ENCODE peak calls at places on chromosomes 13 and 19, in six cellular contexts. L is H1, B is mesenchymal stem cell, H is IMR-90, E is trophoblast cell, Y is mesendoderm. V is an unnamed sample. For H3K36me3, the result is how much of the 10 kb centered on the place peaks cover.

GRCh38 chr13:50519866-50520265 is 323.6 kb downstream of the DLEU7 start:
- DNase-seq in H (no peak), E (no peak), B (no peak), Y (no peak), L (no peak), V (no peak)

GRCh38 chr19:49881186-49881585 is 3.7 kb downstream of the TBC1D17 start:
- DNase-seq in Y (no peak), L (no peak), H (no peak), E (no peak), B (no peak), V (no peak)

GRCh38 chr13:25249001-25249543 is 38.2 kb downstream of the MTMR6 start:
- DNase-seq in Y (peak), L (no peak), B (peak), H (peak), E (peak), V (no peak)

GRCh38 chr13:94480672-94481145 is 1.2 kb upstream of the DCT start:
- DNase-seq in E (no peak), Y (no peak), L (no peak), B (peak), H (peak), V (no peak)

GRCh38 chr13:105569816-105570215 is 965.6 kb downstream of the EFNB2 start:
- DNase-seq in H (no peak), Y (no peak), E (no peak), L (no peak), B (no peak), V (no peak)

GRCh38 chr13:67438465-67438864 is 208.3 kb upstream of the PCDH9 start:
- DNase-seq in L (no peak), E (no peak), B (no peak), Y (peak), H (no peak), V (peak)

GRCh38 chr13:77476456-77476855 is 59.0 kb upstream of the SCEL start:
- DNase-seq in Y (no peak), H (no peak), L (no peak), E (no peak), B (no peak), V (no peak)

GRCh38 chr13:48155850-48156249 is 60.9 kb upstream of the MED4 start:
- DNase-seq in B (peak), L (no peak), E (peak), H (peak), Y (no peak), V (no peak)

GRCh38 chr19:42283248-42284065 is 14.4 kb downstream of the CIC start:
- DNase-seq in H (peak), L (no peak), E (peak), B (peak), Y (peak), V (peak)

GRCh38 chr13:79767126-79767525 is 286.2 kb downstream of the NDFIP2 start:
- DNase-seq in E (peak), Y (peak), B (no peak), H (no peak), L (no peak), V (no peak)

GRCh38 chr13:73072501-73072900 is 13.7 kb downstream of the KLF5 start:
- DNase-seq in E (peak), B (no peak), Y (no peak), H (no peak), L (no peak), V (no peak)

GRCh38 chr13:21011378-21011777 is 50.0 kb downstream of the LATS2 start:
- DNase-seq in B (peak), H (no peak), Y (no peak), E (peak), L (no peak), V (no peak)

GRCh38 chr13:96696501-96696900 is 297.8 kb downstream of the OXGR1 start:
- DNase-seq in E (no peak), B (no peak), L (no peak), H (no peak), Y (no peak), V (no peak)

GRCh38 chr19:2926341-2927031 is 18.3 kb downstream of the ZNF77 start:
- DNase-seq in L (no peak), H (no peak), Y (no peak), B (no peak), E (peak), V (no peak)

GRCh38 chr19:48819366-48819816 is 8.6 kb upstream of the BCAT2 start:
- DNase-seq in E (peak), L (no peak), Y (no peak), B (no peak), H (peak), V (no peak)

GRCh38 chr13:111210488-111210887 is 95.4 kb downstream of the ARHGEF7 start:
- DNase-seq in Y (peak), E (peak), L (no peak), H (peak), B (peak), V (no peak)

GRCh38 chr19:54010474-54010873 is 19.0 kb downstream of the CACNG6 start:
- DNase-seq in E (peak), L (no peak), Y (no peak), H (no peak), B (no peak), V (no peak)

GRCh38 chr13:34161829-34162544 is 344.0 kb downstream of the RFC3 start:
- DNase-seq in B (peak), H (peak), E (no peak), L (no peak), Y (peak), V (no peak)

GRCh38 chr13:59766236-59766635 is 397.5 kb downstream of the DIAPH3 start:
- DNase-seq in B (no peak), Y (peak), E (peak), L (no peak), H (no peak), V (no peak)

GRCh38 chr19:13839938-13840750 is 36.8 kb upstream of the NANOS3 start:
- DNase-seq in B (peak), H (peak), Y (no peak), E (peak), L (no peak), V (no peak)

GRCh38 chr19:2624537-2625091 is 77.9 kb downstream of the GNG7 start:
- DNase-seq in L (no peak), H (no peak), E (peak), Y (peak), B (no peak), V (no peak)

GRCh38 chr19:38079926-38080380 is 144.1 kb downstream of the DPF1 start:
- DNase-seq in Y (peak), L (no peak), H (peak), E (peak), B (peak), V (no peak)

GRCh38 chr13:42153371-42153770 is 104.9 kb downstream of the DGKH start:
- DNase-seq in L (no peak), H (peak), Y (no peak), E (no peak), B (no peak), V (no peak)

GRCh38 chr13:111852701-111853100 is 214.2 kb upstream of the SOX1 start:
- DNase-seq in L (no peak), E (no peak), Y (peak), B (no peak), H (no peak), V (no peak)

GRCh38 chr13:26168276-26168814 is 53.8 kb downstream of the RNF6 start:
- DNase-seq in E (peak), Y (no peak), B (peak), L (no peak), H (peak), V (no peak)

GRCh38 chr13:37446503-37446902 is 152.1 kb downstream of the POSTN start:
- DNase-seq in Y (no peak), E (peak), L (no peak), H (peak), B (peak), V (no peak)

GRCh38 chr13:35978607-35979316 is 152.4 kb downstream of the DCLK1 start:
- DNase-seq in H (peak), L (no peak), E (peak), Y (peak), B (peak), V (peak)

GRCh38 chr13:108346376-108346775 is 76.9 kb downstream of the TNFSF13B start:
- DNase-seq in H (no peak), L (no peak), B (no peak), Y (peak), E (no peak), V (no peak)

GRCh38 chr13:24274452-24274971 is 34.9 kb upstream of the C1QTNF9 start:
- DNase-seq in H (peak), E (peak), B (peak), Y (no peak), L (no peak), V (no peak)

GRCh38 chr19:38690146-38690545 is 42.7 kb downstream of the ACTN4 start:
- DNase-seq in E (no peak), H (no peak), Y (no peak), L (no peak), B (no peak), V (no peak)

GRCh38 chr13:98274921-98275487 is 97.9 kb upstream of the RNF113B start:
- DNase-seq in Y (no peak), B (peak), H (peak), L (no peak), E (no peak), V (no peak)

GRCh38 chr13:101978546-101979315 is 423.1 kb downstream of the FGF14 start:
- DNase-seq in B (no peak), E (no peak), H (no peak), Y (peak), L (no peak), V (no peak)

GRCh38 chr19:39918183-39918651 is 16.2 kb downstream of the FCGBP start:
- DNase-seq in Y (no peak), B (no peak), L (no peak), E (no peak), H (no peak), V (no peak)

GRCh38 chr19:24127601-24128000 is 40.6 kb downstream of the ZNF254 start:
- DNase-seq in E (no peak), L (no peak), Y (no peak), H (no peak), B (no peak), V (no peak)
- H3K36me3 ChIP-seq in E (under half), L (under half), Y (under half), H (under half), B (under half), V (half or more)

GRCh38 chr13:106597190-106597589 is 29.3 kb upstream of the ARGLU1 start:
- DNase-seq in Y (no peak), H (no peak), L (no peak), E (peak), B (no peak), V (no peak)
- H3K23ac ChIP-seq in Y (no peak), H (no peak), L (no peak), E (no peak), B (no peak), V (no peak)

GRCh38 chr19:57771417-57771816 is 1.9 kb downstream of the ZNF586 start:
- DNase-seq in E (no peak), L (no peak), H (no peak), Y (no peak), B (no peak), V (no peak)

GRCh38 chr19:57773488-57773887 is 4.0 kb downstream of the ZNF586 start:
- DNase-seq in B (no peak), Y (no peak), L (no peak), H (no peak), E (no peak), V (no peak)

GRCh38 chr19:57778358-57778757 is 8.9 kb downstream of the ZNF586 start:
- DNase-seq in Y (no peak), E (no peak), B (no peak), H (no peak), L (no peak), V (no peak)

GRCh38 chr19:57779220-57779845 is 9.9 kb downstream of the ZNF586 start:
- DNase-seq in L (no peak), H (no peak), E (no peak), Y (no peak), B (no peak), V (no peak)

GRCh38 chr19:57776764-57777296 is 7.4 kb downstream of the ZNF586 start:
- DNase-seq in H (no peak), L (no peak), Y (no peak), B (no peak), E (no peak), V (no peak)
- H3K36me3 ChIP-seq in H (half or more), L (under half), Y (under half), B (half or more), E (half or more), V (under half)

GRCh38 chr19:1288528-1289394 is 3.1 kb downstream of the EFNA2 start:
- DNase-seq in H (no peak), E (peak), B (no peak), L (no peak), Y (no peak), V (no peak)
- H3K23ac ChIP-seq in H (no peak), E (no peak), B (no peak), L (no peak), Y (no peak), V (peak)

GRCh38 chr19:36054733-36055686 is at the start of gene WDR62:
- DNase-seq in E (peak), H (no peak), B (peak), Y (peak), L (no peak), V (peak)

GRCh38 chr19:36061367-36061766 is 6.7 kb downstream of the WDR62 start:
- DNase-seq in H (no peak), B (no peak), L (no peak), E (no peak), Y (no peak), V (no peak)

GRCh38 chr19:36060430-36060829 is 5.7 kb downstream of the WDR62 start:
- DNase-seq in H (peak), Y (peak), L (no peak), E (peak), B (peak), V (no peak)

GRCh38 chr19:36059180-36059910 is 4.6 kb downstream of the WDR62 start:
- DNase-seq in L (no peak), Y (peak), B (no peak), E (no peak), H (no peak), V (no peak)

GRCh38 chr19:36058481-36059179 is 3.9 kb downstream of the WDR62 start:
- DNase-seq in B (no peak), E (peak), Y (no peak), L (no peak), H (no peak), V (no peak)
- H3K36me3 ChIP-seq in B (under half), E (under half), Y (under half), L (under half), H (under half), V (half or more)

GRCh38 chr13:100508391-100508790 is 80.2 kb downstream of the GGACT start:
- DNase-seq in Y (no peak), L (no peak), B (no peak), E (no peak), H (no peak), V (no peak)
- H3K23ac ChIP-seq in Y (no peak), L (no peak), B (no peak), E (no peak), H (no peak), V (no peak)

GRCh38 chr13:75255653-75256052 is 226.3 kb downstream of the TBC1D4 start:
- DNase-seq in B (no peak), H (no peak), L (no peak), E (no peak), Y (no peak), V (no peak)
- H3K36me3 ChIP-seq in B (under half), H (under half), L (under half), E (under half), Y (under half), V (under half)

V was measured in neuronal stem cell.